ENCODE peak calls at places on chromosome 1, in nine cellular contexts. J is erythroblast; R is ELR; Q is epithelial cell of esophagus; L is DMS153; T is heart left ventricle; P is T-helper 17 cell; V is fibroblast of lung; G is stimulated activated CD4-positive, alpha-beta T cell treated with anti-CD3 and anti-CD28 coated beads, Interleukin-4, amount 100 ng/mL, for 24 hours. D is an unnamed sample.

GRCh38 chr1:111976842-111977241 is 12.6 kb downstream of the KCND3 start:
- DNase-seq in R (no peak), G (no peak), L (no peak), P (no peak), Q (no peak), V (no peak), T (no peak), J (no peak), D (no peak)

GRCh38 chr1:59549903-59550302 is 253.0 kb downstream of the FGGY start:
- DNase-seq in L (no peak), V (no peak), R (no peak), G (no peak), J (no peak), T (no peak), P (no peak), Q (peak), D (peak)

GRCh38 chr1:246219508-246220030 is 287.5 kb downstream of the SMYD3 start:
- DNase-seq in Q (peak), V (peak), J (no peak), G (no peak), L (peak), T (no peak), P (no peak), R (no peak), D (no peak)

GRCh38 chr1:209485167-209485566 is 98.3 kb upstream of the CAMK1G start:
- DNase-seq in P (no peak), J (no peak), Q (peak), L (peak), R (peak), V (peak), G (no peak), T (peak), D (no peak)

GRCh38 chr1:200708161-200708560 is 30.5 kb upstream of the CAMSAP2 start:
- DNase-seq in R (no peak), Q (no peak), T (no peak), V (no peak), L (no peak), P (no peak), J (no peak), G (no peak), D (no peak)

GRCh38 chr1:116881879-116882520 is 27.7 kb upstream of the PTGFRN start:
- DNase-seq in G (peak), J (peak), R (peak), Q (peak), P (no peak), T (peak), L (peak), V (peak), D (no peak)

GRCh38 chr1:81681104-81681503 is 119.6 kb upstream of the ADGRL2 start:
- DNase-seq in G (no peak), L (no peak), Q (no peak), J (no peak), T (no peak), V (peak), R (no peak), P (no peak), D (no peak)

GRCh38 chr1:231629132-231629531 is 2.5 kb downstream of the DISC1 start:
- DNase-seq in J (no peak), R (peak), T (peak), G (no peak), V (no peak), Q (peak), L (no peak), P (no peak), D (peak)

GRCh38 chr1:36988741-36989193 is 45.5 kb downstream of the GRIK3 start:
- DNase-seq in P (no peak), J (no peak), Q (no peak), G (no peak), L (peak), V (no peak), T (no peak), R (no peak), D (no peak)

GRCh38 chr1:149884433-149885363 is 14.7 kb upstream of the BOLA1 start:
- DNase-seq in J (peak), T (no peak), R (peak), V (peak), L (peak), P (no peak), G (no peak), Q (no peak), D (no peak)

GRCh38 chr1:83671586-83671985 is 327.3 kb downstream of the TTLL7 start:
- DNase-seq in V (no peak), J (no peak), L (no peak), Q (no peak), P (no peak), T (no peak), R (no peak), G (no peak), D (no peak)

GRCh38 chr1:158002022-158002629 is 8.7 kb downstream of the KIRREL1 start:
- DNase-seq in T (no peak), L (no peak), Q (peak), R (peak), V (no peak), G (no peak), P (no peak), J (no peak), D (no peak)

GRCh38 chr1:153790282-153790995 is 15.2 kb downstream of the SLC27A3 start:
- DNase-seq in P (no peak), R (peak), G (no peak), T (peak), Q (no peak), V (peak), L (peak), J (no peak), D (no peak)

GRCh38 chr1:110944806-110945205 is 18.9 kb downstream of the LRIF1 start:
- DNase-seq in G (no peak), P (no peak), T (no peak), L (no peak), V (no peak), J (no peak), Q (no peak), R (no peak), D (no peak)

GRCh38 chr1:116832268-116832931 is 77.3 kb upstream of the PTGFRN start:
- DNase-seq in R (no peak), P (no peak), J (no peak), L (no peak), Q (no peak), T (no peak), G (no peak), V (no peak), D (no peak)

GRCh38 chr1:206469411-206469932 is 804 bp upstream of the IKBKE start:
- DNase-seq in R (peak), T (no peak), J (no peak), G (peak), V (no peak), P (no peak), L (no peak), Q (peak), D (no peak)

GRCh38 chr1:209587778-209588177 is 4.3 kb downstream of the CAMK1G start:
- DNase-seq in J (no peak), R (peak), T (no peak), P (no peak), L (no peak), V (no peak), Q (peak), G (no peak), D (no peak)

GRCh38 chr1:111570781-111571181 is 48.8 kb upstream of the RAP1A start:
- DNase-seq in R (peak), G (peak), J (peak), Q (peak), L (no peak), P (no peak), T (no peak), V (peak), D (no peak)

GRCh38 chr1:87284456-87285240 is 44.0 kb upstream of the LMO4 start:
- DNase-seq in G (no peak), R (no peak), P (no peak), J (peak), T (no peak), Q (no peak), V (peak), L (no peak), D (no peak)

GRCh38 chr1:66944330-66945274 is 19.8 kb downstream of the MIER1 start:
- DNase-seq in L (no peak), T (no peak), R (peak), Q (peak), G (no peak), P (no peak), J (peak), V (peak), D (no peak)

GRCh38 chr1:36846366-36846765 is 187.9 kb downstream of the GRIK3 start:
- DNase-seq in J (no peak), T (no peak), Q (no peak), P (no peak), L (no peak), V (no peak), R (no peak), G (no peak), D (no peak)

GRCh38 chr1:212916395-212917133 is 33.8 kb upstream of the VASH2 start:
- DNase-seq in P (no peak), R (no peak), L (peak), J (no peak), V (peak), T (peak), G (no peak), Q (peak), D (peak)

GRCh38 chr1:225498539-225499135 is 70.8 kb upstream of the LBR start:
- DNase-seq in Q (no peak), T (no peak), R (no peak), J (no peak), G (no peak), L (no peak), V (peak), P (no peak), D (no peak)

GRCh38 chr1:170661646-170662411 is 2.1 kb upstream of the PRRX1 start:
- DNase-seq in L (no peak), T (no peak), V (peak), P (no peak), Q (peak), G (no peak), J (no peak), R (peak), D (peak)

GRCh38 chr1:68495968-68496679 is 758 bp downstream of the DEPDC1 start:
- DNase-seq in V (no peak), J (peak), L (no peak), P (peak), Q (peak), G (no peak), T (no peak), R (peak), D (no peak)

D was measured in upper lobe of left lung.